ENCODE peak calls at places on chromosomes 5 and 9, in nine cellular contexts. O is H9; V is tibial artery; E is activated T-cell treated with anti-CD3 and anti-CD28 coated beads, Interleukin-2, amount 50 U/mL, for 72 hours; H is HCEC 1CT; C is heart left ventricle; N is cardiac fibroblast; D is activated CD4-positive, alpha-beta T cell treated with anti-CD3 and anti-CD28 coated beads, Interleukin-2, amount 50 U/mL, for 4 hours; Y is sigmoid colon. R is an unnamed sample.

GRCh38 chr9:31304576-31304975 is 1079.9 kb upstream of the ACO1 start:
- DNase-seq in O (no peak), V (no peak), E (no peak), H (no peak), C (no peak), N (peak; percentile 75), D (no peak), Y (no peak), R (no peak)

GRCh38 chr9:91433180-91433579 is 9.5 kb upstream of the NFIL3 start:
- DNase-seq in O (no peak), V (no peak), E (peak; percentile 30), H (peak; percentile 96), C (no peak), N (peak; percentile 94), D (no peak), Y (no peak), R (no peak)

GRCh38 chr9:120892748-120893584 is 16.0 kb upstream of the PHF19 start:
- DNase-seq in O (no peak), V (no peak), E (peak; percentile 76), H (peak; percentile 96), C (no peak), N (peak; percentile 94), D (peak; percentile 63), Y (no peak), R (no peak)

GRCh38 chr5:136212252-136212721 is 19.3 kb upstream of the SMIM32 start:
- DNase-seq in O (peak; percentile 67), V (peak; percentile 50), E (peak; percentile 36), H (peak; percentile 19), C (peak; percentile 76), N (peak; percentile 63), D (peak; percentile 8), Y (peak; percentile 76), R (peak; percentile 75)

GRCh38 chr5:21672911-21673310 is 1180.2 kb downstream of the CDH12 start:
- DNase-seq in O (no peak), V (no peak), E (no peak), H (peak; percentile 6), C (no peak), N (no peak), D (no peak), Y (no peak), R (no peak)

GRCh38 chr9:120729796-120730195 is 15.5 kb upstream of the MEGF9 start:
- DNase-seq in O (peak; percentile 66), V (no peak), E (no peak), H (peak; percentile 11), C (no peak), N (no peak), D (no peak), Y (no peak), R (no peak)

GRCh38 chr5:33272288-33272687 is 168.5 kb upstream of the TARS1 start:
- DNase-seq in O (no peak), V (no peak), E (no peak), H (peak; percentile 94), C (no peak), N (peak; percentile 95), D (no peak), Y (no peak), R (no peak)

GRCh38 chr5:127192836-127193341 is 97.7 kb upstream of the MEGF10 start:
- DNase-seq in O (no peak), V (no peak), E (no peak), H (no peak), C (no peak), N (peak; percentile 31), D (no peak), Y (no peak), R (no peak)

GRCh38 chr5:157361865-157362465 is 96.0 kb downstream of the CYFIP2 start:
- DNase-seq in O (no peak), V (no peak), E (no peak), H (no peak), C (no peak), N (peak; percentile 72), D (no peak), Y (no peak), R (no peak)

GRCh38 chr9:130834371-130835311 is at the start of gene ABL1:
- DNase-seq in O (peak; percentile 61), V (peak; percentile 77), E (peak; percentile 88), H (peak; percentile 75), C (peak; percentile 83), N (peak; percentile 94), D (peak; percentile 29), Y (peak; percentile 94), R (peak; percentile 73)

GRCh38 chr5:113487779-113488644 is at the start of gene MCC:
- DNase-seq in O (peak; percentile 89), V (peak; percentile 48), E (peak; percentile 52), H (peak; percentile 89), C (peak; percentile 90), N (peak; percentile 87), D (no peak), Y (peak; percentile 88), R (peak; percentile 88)

GRCh38 chr5:41193462-41194166 is 19.7 kb downstream of the C6 start:
- DNase-seq in O (no peak), V (peak; percentile 99), E (no peak), H (peak; percentile 20), C (peak; percentile 97), N (peak; percentile 99), D (no peak), Y (peak; percentile 98), R (peak; percentile 96)

GRCh38 chr9:98572054-98572627 is 136.6 kb downstream of the GABBR2 start:
- DNase-seq in O (no peak), V (no peak), E (no peak), H (no peak), C (no peak), N (no peak), D (no peak), Y (no peak), R (no peak)

GRCh38 chr5:14240366-14240765 is 97.2 kb downstream of the TRIO start:
- DNase-seq in O (no peak), V (no peak), E (no peak), H (peak; percentile 42), C (no peak), N (peak; percentile 33), D (no peak), Y (no peak), R (no peak)

GRCh38 chr5:218457-219289 is 553 bp downstream of the SDHA start:
- DNase-seq in O (no peak), V (peak; percentile 41), E (peak; percentile 34), H (peak; percentile 24), C (peak; percentile 73), N (peak; percentile 39), D (no peak), Y (no peak), R (peak; percentile 59)

GRCh38 chr9:6938873-6939272 is 181.1 kb downstream of the KDM4C start:
- DNase-seq in O (no peak), V (no peak), E (no peak), H (no peak), C (no peak), N (no peak), D (no peak), Y (no peak), R (no peak)

GRCh38 chr9:21684831-21685362 is 117.5 kb upstream of the MTAP start:
- DNase-seq in O (no peak), V (no peak), E (peak; percentile 58), H (peak; percentile 72), C (no peak), N (peak; percentile 95), D (peak; percentile 40), Y (no peak), R (no peak)

GRCh38 chr5:97425511-97425910 is 242.5 kb upstream of the RIOK2 start:
- DNase-seq in O (peak; percentile 40), V (no peak), E (no peak), H (peak; percentile 17), C (no peak), N (peak; percentile 43), D (no peak), Y (no peak), R (peak; percentile 49)

GRCh38 chr5:5179597-5179996 is 39.5 kb downstream of the ADAMTS16 start:
- DNase-seq in O (peak; percentile 87), V (no peak), E (no peak), H (no peak), C (no peak), N (no peak), D (no peak), Y (no peak), R (no peak)

GRCh38 chr9:84271887-84272556 is 68.5 kb downstream of the SLC28A3 start:
- DNase-seq in O (no peak), V (no peak), E (no peak), H (no peak), C (no peak), N (peak; percentile 31), D (no peak), Y (no peak), R (no peak)

GRCh38 chr9:4515958-4516375 is 25.7 kb downstream of the SLC1A1 start:
- DNase-seq in O (no peak), V (no peak), E (no peak), H (no peak), C (no peak), N (peak; percentile 47), D (no peak), Y (peak; percentile 83), R (no peak)

GRCh38 chr5:141969783-141970741 is 1.2 kb downstream of the RNF14 start:
- DNase-seq in O (no peak), V (no peak), E (no peak), H (peak; percentile 25), C (no peak), N (peak; percentile 45), D (no peak), Y (no peak), R (peak; percentile 56)

GRCh38 chr9:81656871-81657337 is 32.4 kb downstream of the TLE1 start:
- DNase-seq in O (no peak), V (no peak), E (no peak), H (no peak), C (no peak), N (no peak), D (no peak), Y (no peak), R (no peak)

GRCh38 chr5:65121880-65122436 is 353.2 kb downstream of the CWC27 start:
- DNase-seq in O (no peak), V (no peak), E (peak; percentile 12), H (peak; percentile 95), C (no peak), N (peak; percentile 95), D (no peak), Y (no peak), R (no peak)

GRCh38 chr9:92100237-92100911 is 14.8 kb downstream of the SPTLC1 start:
- DNase-seq in O (no peak), V (no peak), E (no peak), H (peak; percentile 87), C (no peak), N (peak; percentile 90), D (no peak), Y (no peak), R (no peak)

GRCh38 chr9:31582071-31582470 is 802.4 kb upstream of the ACO1 start:
- DNase-seq in O (no peak), V (no peak), E (no peak), H (no peak), C (no peak), N (no peak), D (no peak), Y (no peak), R (no peak)

GRCh38 chr9:116208417-116209232 is 55.0 kb downstream of the PAPPA start:
- DNase-seq in O (no peak), V (no peak), E (no peak), H (peak; percentile 49), C (no peak), N (peak; percentile 69), D (no peak), Y (no peak), R (no peak)

GRCh38 chr9:127064335-127064734 is 58.1 kb downstream of the ANGPTL2 start:
- DNase-seq in O (no peak), V (no peak), E (no peak), H (no peak), C (no peak), N (peak; percentile 12), D (no peak), Y (no peak), R (no peak)

GRCh38 chr5:78604693-78605092 is 43.9 kb downstream of the LHFPL2 start:
- DNase-seq in O (no peak), V (no peak), E (no peak), H (peak; percentile 54), C (no peak), N (no peak), D (no peak), Y (no peak), R (no peak)

GRCh38 chr9:93896093-93896492 is 59.1 kb downstream of the BARX1 start:
- DNase-seq in O (peak; percentile 5), V (no peak), E (no peak), H (no peak), C (no peak), N (no peak), D (no peak), Y (peak; percentile 56), R (no peak)

GRCh38 chr5:6914336-6914735 is 201.1 kb downstream of the TENT4A start:
- DNase-seq in O (no peak), V (no peak), E (no peak), H (no peak), C (no peak), N (no peak), D (no peak), Y (no peak), R (no peak)

R was measured in testis.